ENCODE peak calls at places on chromosomes 11 and 22, in eight cellular contexts. One of them, this sample, is unnamed.

GRCh38 chr22:37626556-37627075 is 12.9 kb upstream of the SH3BP1 start:
- DNase-seq in IMR-90: no peak
- DNase-seq in sigmoid colon: no peak
- DNase-seq in body of pancreas: no peak
- DNase-seq in breast epithelium: no peak
- DNase-seq in right lobe of liver: no peak
- DNase-seq in tibial nerve: no peak
- DNase-seq in A549: no peak
- DNase-seq in this sample: no peak

GRCh38 chr11:19891050-19891449 is 178.4 kb downstream of the NAV2 start:
- DNase-seq in IMR-90: no peak
- DNase-seq in sigmoid colon: no peak
- DNase-seq in A549: no peak
- DNase-seq in tibial nerve: no peak
- DNase-seq in body of pancreas: no peak
- DNase-seq in breast epithelium: no peak
- DNase-seq in right lobe of liver: no peak
- DNase-seq in this sample: no peak

GRCh38 chr11:99098258-99098657 is 77.5 kb downstream of the CNTN5 start:
- DNase-seq in tibial nerve: no peak
- DNase-seq in breast epithelium: no peak
- DNase-seq in A549: no peak
- DNase-seq in IMR-90: no peak
- DNase-seq in body of pancreas: no peak
- DNase-seq in right lobe of liver: no peak
- DNase-seq in sigmoid colon: no peak
- DNase-seq in this sample: no peak

GRCh38 chr11:64320556-64320955 is 2.6 kb downstream of the PRDX5 start:
- DNase-seq in breast epithelium: no peak
- DNase-seq in right lobe of liver: no peak
- DNase-seq in sigmoid colon: no peak
- DNase-seq in A549: no peak
- DNase-seq in IMR-90: no peak
- DNase-seq in tibial nerve: no peak
- DNase-seq in body of pancreas: no peak
- DNase-seq in this sample: no peak

GRCh38 chr22:39457546-39458442 is 982 bp downstream of the MGAT3 start:
- DNase-seq in IMR-90: no peak
- DNase-seq in sigmoid colon: no peak
- DNase-seq in tibial nerve: no peak
- DNase-seq in right lobe of liver: no peak
- DNase-seq in breast epithelium: no peak
- DNase-seq in A549: no peak
- DNase-seq in body of pancreas: no peak
- DNase-seq in this sample: peak

GRCh38 chr11:62108017-62108750 is 15.6 kb upstream of the INCENP start:
- DNase-seq in sigmoid colon: no peak
- DNase-seq in A549: peak
- DNase-seq in IMR-90: peak
- DNase-seq in tibial nerve: no peak
- DNase-seq in right lobe of liver: no peak
- DNase-seq in body of pancreas: peak
- DNase-seq in breast epithelium: no peak
- DNase-seq in this sample: peak

GRCh38 chr22:37330200-37331033 is 48.1 kb downstream of the CYTH4 start:
- DNase-seq in tibial nerve: no peak
- DNase-seq in body of pancreas: peak
- DNase-seq in A549: peak
- DNase-seq in IMR-90: peak
- DNase-seq in sigmoid colon: no peak
- DNase-seq in breast epithelium: no peak
- DNase-seq in right lobe of liver: no peak
- DNase-seq in this sample: peak

GRCh38 chr11:66203847-66204246 is 64.6 kb upstream of the RAB1B start:
- DNase-seq in tibial nerve: no peak
- DNase-seq in body of pancreas: no peak
- DNase-seq in right lobe of liver: no peak
- DNase-seq in A549: no peak
- DNase-seq in sigmoid colon: no peak
- DNase-seq in IMR-90: no peak
- DNase-seq in breast epithelium: no peak
- DNase-seq in this sample: no peak

GRCh38 chr22:22745225-22746060 is 101.0 kb downstream of the GGTLC2 start:
- DNase-seq in A549: peak
- DNase-seq in IMR-90: peak
- DNase-seq in breast epithelium: no peak
- DNase-seq in tibial nerve: no peak
- DNase-seq in sigmoid colon: no peak
- DNase-seq in right lobe of liver: peak
- DNase-seq in body of pancreas: peak
- DNase-seq in this sample: peak

DNA sequence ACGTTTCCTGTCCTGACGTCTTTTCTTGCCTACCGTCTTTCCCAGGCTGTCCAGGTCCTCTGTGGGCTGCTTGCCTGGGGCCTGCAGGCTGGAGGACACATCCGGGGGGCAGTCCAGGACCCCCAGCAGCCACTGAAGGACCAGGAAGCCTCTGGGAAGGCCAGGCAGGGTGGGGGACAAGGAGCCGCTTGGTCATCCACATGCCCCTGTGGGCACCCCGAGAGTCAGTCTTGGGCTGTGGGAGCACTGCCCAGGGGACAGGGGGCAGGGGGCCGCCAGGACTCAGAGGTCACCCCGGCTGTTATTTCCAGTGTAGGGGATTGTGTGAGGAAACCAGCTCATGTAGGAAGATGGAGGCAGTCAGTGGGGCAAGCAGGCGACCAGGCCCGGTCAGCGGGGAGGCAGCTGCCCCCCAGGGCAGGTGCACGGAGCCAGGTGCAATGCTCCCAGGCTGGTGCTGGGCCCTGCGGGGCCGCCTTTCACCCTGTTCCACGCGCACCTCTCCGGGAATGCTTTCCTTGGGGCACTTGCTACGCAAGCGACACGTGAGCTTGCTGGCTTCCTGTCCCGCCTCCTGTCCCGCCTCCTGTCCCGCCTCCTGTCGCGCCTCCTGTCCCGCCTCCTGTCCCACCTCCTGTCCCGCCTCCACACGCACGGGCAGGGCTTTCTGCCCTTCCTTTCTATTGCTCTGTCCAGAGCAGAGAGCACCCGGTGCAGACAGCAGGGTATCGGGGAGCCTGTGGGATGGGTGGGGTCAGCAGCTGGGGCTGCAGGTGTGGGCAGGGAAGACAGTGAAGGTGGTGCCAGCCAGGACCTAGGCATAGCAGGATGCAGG is 39.5 kb downstream of the MUC5B start:
- DNase-seq in tibial nerve: peak
- DNase-seq in sigmoid colon: peak
- DNase-seq in right lobe of liver: peak
- DNase-seq in A549: peak
- DNase-seq in breast epithelium: peak
- DNase-seq in IMR-90: peak
- DNase-seq in body of pancreas: peak
- DNase-seq in this sample: peak
- TF ChIP-seq POLR2A in tibial nerve: peak
- TF ChIP-seq POLR2A in sigmoid colon: no peak
- TF ChIP-seq POLR2A in right lobe of liver: peak
- TF ChIP-seq POLR2A in A549: peak
- TF ChIP-seq POLR2A in breast epithelium: peak
- TF ChIP-seq POLR2A in IMR-90: peak
- TF ChIP-seq POLR2A in body of pancreas: peak
- TF ChIP-seq POLR2A in this sample: no peak

GRCh38 chr11:72112541-72113136 is at the start of gene ANAPC15:
- DNase-seq in tibial nerve: peak
- DNase-seq in IMR-90: peak
- DNase-seq in breast epithelium: peak
- DNase-seq in right lobe of liver: peak
- DNase-seq in sigmoid colon: peak
- DNase-seq in A549: peak
- DNase-seq in body of pancreas: peak
- DNase-seq in this sample: peak

GRCh38 chr11:72111803-72112540 is 523 bp downstream of the ANAPC15 start:
- DNase-seq in tibial nerve: peak
- DNase-seq in breast epithelium: peak
- DNase-seq in IMR-90: peak
- DNase-seq in A549: peak
- DNase-seq in sigmoid colon: peak
- DNase-seq in body of pancreas: peak
- DNase-seq in right lobe of liver: peak
- DNase-seq in this sample: peak

GRCh38 chr11:72114570-72114969 is 2.1 kb upstream of the ANAPC15 start:
- DNase-seq in sigmoid colon: no peak
- DNase-seq in right lobe of liver: no peak
- DNase-seq in body of pancreas: no peak
- DNase-seq in tibial nerve: no peak
- DNase-seq in IMR-90: peak
- DNase-seq in A549: no peak
- DNase-seq in breast epithelium: no peak
- DNase-seq in this sample: no peak

GRCh38 chr11:72113170-72113808 is 794 bp upstream of the ANAPC15 start:
- DNase-seq in breast epithelium: no peak
- DNase-seq in IMR-90: peak
- DNase-seq in tibial nerve: no peak
- DNase-seq in body of pancreas: no peak
- DNase-seq in sigmoid colon: no peak
- DNase-seq in right lobe of liver: no peak
- DNase-seq in A549: no peak
- DNase-seq in this sample: no peak

DNA sequence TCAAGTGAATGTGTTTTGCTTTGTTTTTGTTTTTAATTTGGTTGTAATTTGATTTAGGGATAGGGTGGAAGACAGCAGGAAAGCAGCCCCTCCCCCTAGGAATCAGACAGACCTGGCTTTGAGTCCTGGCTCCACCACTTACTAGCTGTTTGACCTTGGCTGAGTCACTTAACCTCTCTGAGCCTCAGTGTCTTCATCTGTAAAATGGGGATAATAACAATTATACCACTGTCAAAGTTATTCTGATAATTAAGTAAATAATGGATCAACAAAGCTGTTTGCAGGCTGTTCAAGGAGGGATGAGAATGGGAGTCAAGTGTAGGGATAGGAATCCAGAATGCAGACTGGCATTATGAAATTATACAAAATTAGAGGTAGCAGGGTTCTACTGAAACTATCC is 1.2 kb downstream of the ANAPC15 start:
- DNase-seq in breast epithelium: no peak
- DNase-seq in IMR-90: no peak
- DNase-seq in sigmoid colon: no peak
- DNase-seq in tibial nerve: no peak
- DNase-seq in right lobe of liver: no peak
- DNase-seq in A549: no peak
- DNase-seq in body of pancreas: no peak
- DNase-seq in this sample: no peak
- H3K4me3 ChIP-seq in breast epithelium: peak
- H3K4me3 ChIP-seq in IMR-90: peak
- H3K4me3 ChIP-seq in sigmoid colon: peak
- H3K4me3 ChIP-seq in tibial nerve: peak
- H3K4me3 ChIP-seq in right lobe of liver: no peak
- H3K4me3 ChIP-seq in A549: peak
- H3K4me3 ChIP-seq in body of pancreas: no peak
- H3K4me3 ChIP-seq in this sample: no peak

GRCh38 chr22:29032014-29032475 is 29.6 kb downstream of the C22orf31 start:
- DNase-seq in A549: no peak
- DNase-seq in sigmoid colon: no peak
- DNase-seq in IMR-90: no peak
- DNase-seq in right lobe of liver: peak
- DNase-seq in body of pancreas: peak
- DNase-seq in tibial nerve: no peak
- DNase-seq in breast epithelium: no peak
- DNase-seq in this sample: no peak

GRCh38 chr22:29032584-29032983 is 29.0 kb downstream of the C22orf31 start:
- DNase-seq in breast epithelium: no peak
- DNase-seq in sigmoid colon: no peak
- DNase-seq in right lobe of liver: peak
- DNase-seq in body of pancreas: peak
- DNase-seq in A549: no peak
- DNase-seq in IMR-90: peak
- DNase-seq in tibial nerve: no peak
- DNase-seq in this sample: no peak

GRCh38 chr22:29030016-29030617 is 31.5 kb downstream of the C22orf31 start:
- DNase-seq in sigmoid colon: no peak
- DNase-seq in breast epithelium: no peak
- DNase-seq in A549: no peak
- DNase-seq in IMR-90: no peak
- DNase-seq in right lobe of liver: no peak
- DNase-seq in body of pancreas: peak
- DNase-seq in tibial nerve: no peak
- DNase-seq in this sample: no peak

GRCh38 chr22:29030618-29031235 is 30.9 kb downstream of the C22orf31 start:
- DNase-seq in A549: peak
- DNase-seq in IMR-90: peak
- DNase-seq in sigmoid colon: peak
- DNase-seq in right lobe of liver: peak
- DNase-seq in breast epithelium: peak
- DNase-seq in tibial nerve: peak
- DNase-seq in body of pancreas: peak
- DNase-seq in this sample: peak

GRCh38 chr22:29031236-29031982 is 30.2 kb downstream of the C22orf31 start:
- DNase-seq in body of pancreas: peak
- DNase-seq in tibial nerve: peak
- DNase-seq in A549: peak
- DNase-seq in breast epithelium: no peak
- DNase-seq in sigmoid colon: peak
- DNase-seq in right lobe of liver: peak
- DNase-seq in IMR-90: peak
- DNase-seq in this sample: peak
- TF ChIP-seq POLR2A in body of pancreas: peak
- TF ChIP-seq POLR2A in tibial nerve: peak
- TF ChIP-seq POLR2A in A549: no peak
- TF ChIP-seq POLR2A in breast epithelium: no peak
- TF ChIP-seq POLR2A in sigmoid colon: no peak
- TF ChIP-seq POLR2A in right lobe of liver: peak
- TF ChIP-seq POLR2A in IMR-90: peak
- TF ChIP-seq POLR2A in this sample: no peak

GRCh38 chr11:12284321-12285050 is 92.9 kb upstream of the PARVA start:
- DNase-seq in IMR-90: peak
- DNase-seq in right lobe of liver: no peak
- DNase-seq in sigmoid colon: no peak
- DNase-seq in body of pancreas: no peak
- DNase-seq in A549: no peak
- DNase-seq in breast epithelium: no peak
- DNase-seq in tibial nerve: no peak
- DNase-seq in this sample: peak

GRCh38 chr11:12286606-12287005 is 90.8 kb upstream of the PARVA start:
- DNase-seq in sigmoid colon: no peak
- DNase-seq in right lobe of liver: no peak
- DNase-seq in tibial nerve: no peak
- DNase-seq in breast epithelium: no peak
- DNase-seq in IMR-90: no peak
- DNase-seq in A549: no peak
- DNase-seq in body of pancreas: no peak
- DNase-seq in this sample: no peak

GRCh38 chr11:12285106-12285505 is 92.3 kb upstream of the PARVA start:
- DNase-seq in sigmoid colon: no peak
- DNase-seq in A549: no peak
- DNase-seq in IMR-90: peak
- DNase-seq in right lobe of liver: no peak
- DNase-seq in tibial nerve: no peak
- DNase-seq in body of pancreas: no peak
- DNase-seq in breast epithelium: no peak
- DNase-seq in this sample: peak

GRCh38 chr11:12287009-12287373 is 90.4 kb upstream of the PARVA start:
- DNase-seq in sigmoid colon: peak
- DNase-seq in A549: peak
- DNase-seq in IMR-90: peak
- DNase-seq in breast epithelium: no peak
- DNase-seq in right lobe of liver: no peak
- DNase-seq in tibial nerve: no peak
- DNase-seq in body of pancreas: no peak
- DNase-seq in this sample: no peak

GRCh38 chr11:12285811-12286222 is 91.6 kb upstream of the PARVA start:
- DNase-seq in right lobe of liver: no peak
- DNase-seq in body of pancreas: no peak
- DNase-seq in IMR-90: peak
- DNase-seq in breast epithelium: no peak
- DNase-seq in sigmoid colon: no peak
- DNase-seq in A549: no peak
- DNase-seq in tibial nerve: no peak
- DNase-seq in this sample: peak
- H3K4me3 ChIP-seq in right lobe of liver: no peak
- H3K4me3 ChIP-seq in body of pancreas: no peak
- H3K4me3 ChIP-seq in IMR-90: no peak
- H3K4me3 ChIP-seq in breast epithelium: no peak
- H3K4me3 ChIP-seq in sigmoid colon: no peak
- H3K4me3 ChIP-seq in A549: no peak
- H3K4me3 ChIP-seq in tibial nerve: no peak
- H3K4me3 ChIP-seq in this sample: no peak